ENCODE peak calls at places on chromosomes 1 and 21, in seven cellular contexts. N is GM23248; B is epithelial cell of prostate; A is Right ventricle myocardium superior; P is amygdala; C is dermis blood vessel endothelial cell; L is NK-92 treated with Interleukin-12 subunit alpha and Interleukin-12 subunit beta, amount 100 ng/mL, for 24 hours. Z is an unnamed sample.

GRCh38 chr1:182357177-182357576 is 34.4 kb downstream of the GLUL start:
- DNase-seq in N (no peak), B (no peak), A (no peak), P (no peak), C (no peak), L (no peak), Z (no peak)

GRCh38 chr1:39700348-39700747 is 9.1 kb upstream of the HPCAL4 start:
- DNase-seq in N (no peak), B (no peak), A (no peak), P (no peak), C (no peak), L (no peak), Z (no peak)

GRCh38 chr1:242447682-242448081 is 76.8 kb downstream of the PLD5 start:
- DNase-seq in N (no peak), B (no peak), A (no peak), P (no peak), C (no peak), L (no peak), Z (no peak)

GRCh38 chr1:43444151-43444826 is 9.4 kb downstream of the HYI start:
- DNase-seq in N (no peak), B (no peak), A (no peak), P (no peak), C (no peak), L (no peak), Z (no peak)

GRCh38 chr1:55584521-55585401 is 369.6 kb upstream of the USP24 start:
- DNase-seq in N (peak), B (no peak), A (no peak), P (peak), C (no peak), L (no peak), Z (no peak)

GRCh38 chr1:185284533-185285244 is 32.4 kb downstream of the IVNS1ABP start:
- DNase-seq in N (no peak), B (no peak), A (no peak), P (no peak), C (no peak), L (no peak), Z (no peak)

GRCh38 chr1:16721871-16722641 is 18.3 kb upstream of the RNU1-4 start:
- DNase-seq in N (no peak), B (no peak), A (no peak), P (no peak), C (no peak), L (no peak), Z (no peak)

GRCh38 chr1:75394386-75395139 is 216.4 kb downstream of the SLC44A5 start:
- DNase-seq in N (no peak), B (no peak), A (no peak), P (no peak), C (no peak), L (no peak), Z (no peak)

GRCh38 chr1:231626535-231626950 is at the start of gene DISC1:
- DNase-seq in N (peak), B (peak), A (peak), P (peak), C (peak), L (no peak), Z (peak)

GRCh38 chr21:42672699-42673458 is 19.5 kb downstream of the PDE9A start:
- DNase-seq in N (peak), B (no peak), A (peak), P (no peak), C (no peak), L (no peak), Z (no peak)

GRCh38 chr21:35198004-35198403 is 148.9 kb upstream of the RUNX1 start:
- DNase-seq in N (peak), B (peak), A (no peak), P (no peak), C (peak), L (no peak), Z (peak)

GRCh38 chr1:43206721-43207228 is 34.6 kb downstream of the CFAP57 start:
- DNase-seq in N (peak), B (peak), A (no peak), P (no peak), C (peak), L (no peak), Z (no peak)

GRCh38 chr1:168879906-168880734 is 151.1 kb upstream of the DPT start:
- DNase-seq in N (peak), B (peak), A (peak), P (no peak), C (peak), L (no peak), Z (no peak)

GRCh38 chr21:46130721-46131720 is 24.4 kb downstream of the FTCD start:
- DNase-seq in N (peak), B (no peak), A (peak), P (no peak), C (no peak), L (no peak), Z (peak)

GRCh38 chr1:225655509-225656258 is 2.8 kb upstream of the ENAH start:
- DNase-seq in N (peak), B (peak), A (peak), P (peak), C (peak), L (no peak), Z (peak)

GRCh38 chr1:48442864-48443619 is 29.0 kb downstream of the SPATA6 start:
- DNase-seq in N (no peak), B (no peak), A (no peak), P (no peak), C (no peak), L (no peak), Z (no peak)

GRCh38 chr1:227924838-227925574 is 22.7 kb downstream of the WNT9A start:
- DNase-seq in N (no peak), B (no peak), A (peak), P (no peak), C (no peak), L (no peak), Z (no peak)

GRCh38 chr1:162003825-162004205 is 19.9 kb downstream of the OLFML2B start:
- DNase-seq in N (peak), B (peak), A (peak), P (peak), C (peak), L (no peak), Z (no peak)

GRCh38 chr1:6794164-6794563 is 8.9 kb downstream of the CAMTA1 start:
- DNase-seq in N (peak), B (no peak), A (no peak), P (no peak), C (peak), L (no peak), Z (no peak)

GRCh38 chr1:212450331-212450881 is 17.7 kb downstream of the NENF start:
- DNase-seq in N (no peak), B (no peak), A (no peak), P (no peak), C (no peak), L (no peak), Z (peak)

GRCh38 chr1:197152662-197153061 is 6.2 kb upstream of the ASPM start:
- DNase-seq in N (no peak), B (no peak), A (no peak), P (no peak), C (no peak), L (no peak), Z (no peak)

GRCh38 chr1:87052986-87053385 is 138.6 kb downstream of the HS2ST1 start:
- DNase-seq in N (no peak), B (no peak), A (no peak), P (no peak), C (no peak), L (no peak), Z (no peak)

GRCh38 chr1:119674835-119675289 is 26.8 kb upstream of the ZNF697 start:
- DNase-seq in N (peak), B (peak), A (no peak), P (no peak), C (peak), L (no peak), Z (peak)

GRCh38 chr1:9687120-9687875 is 35.8 kb downstream of the PIK3CD start:
- DNase-seq in N (peak), B (no peak), A (peak), P (no peak), C (peak), L (no peak), Z (peak)

GRCh38 chr1:28370220-28371010 is 875 bp downstream of the PHACTR4 start:
- DNase-seq in N (peak), B (no peak), A (no peak), P (no peak), C (peak), L (no peak), Z (peak)

GRCh38 chr1:153509729-153510354 is 25.9 kb downstream of the S100A6 start:
- DNase-seq in N (peak), B (no peak), A (no peak), P (no peak), C (peak), L (peak), Z (peak)

GRCh38 chr1:205978676-205979075 is 24.5 kb downstream of the RAB7B start:
- DNase-seq in N (no peak), B (no peak), A (no peak), P (no peak), C (no peak), L (no peak), Z (no peak)

GRCh38 chr1:78447096-78447495 is 43.7 kb upstream of the PTGFR start:
- DNase-seq in N (peak), B (no peak), A (no peak), P (no peak), C (no peak), L (no peak), Z (no peak)

GRCh38 chr1:202964755-202965440 is 2.2 kb downstream of the CYB5R1 start:
- DNase-seq in N (no peak), B (peak), A (no peak), P (no peak), C (peak), L (no peak), Z (peak)

GRCh38 chr1:89820423-89821321 is at the start of gene LRRC8D:
- DNase-seq in N (peak), B (no peak), A (peak), P (peak), C (peak), L (peak), Z (peak)

GRCh38 chr1:186175588-186175987 is 199.5 kb downstream of the TPR start:
- DNase-seq in N (peak), B (peak), A (peak), P (no peak), C (no peak), L (no peak), Z (no peak)

GRCh38 chr1:110538082-110538481 is 19.1 kb upstream of the KCNA10 start:
- DNase-seq in N (no peak), B (no peak), A (no peak), P (peak), C (no peak), L (no peak), Z (no peak)

GRCh38 chr1:74468982-74469603 is 43.3 kb downstream of the LRRC53 start:
- DNase-seq in N (peak), B (no peak), A (no peak), P (no peak), C (peak), L (no peak), Z (no peak)

GRCh38 chr1:41695118-41695517 is 210.6 kb upstream of the EDN2 start:
- DNase-seq in N (peak), B (no peak), A (peak), P (no peak), C (no peak), L (no peak), Z (peak)

GRCh38 chr1:47205918-47206317 is 16.1 kb upstream of the PDZK1IP1 start:
- DNase-seq in N (no peak), B (no peak), A (no peak), P (no peak), C (no peak), L (no peak), Z (no peak)

GRCh38 chr21:37564924-37565529 is 198.5 kb downstream of the DYRK1A start:
- DNase-seq in N (peak), B (no peak), A (no peak), P (no peak), C (no peak), L (no peak), Z (no peak)

GRCh38 chr1:63624911-63625310 is 31.7 kb downstream of the PGM1 start:
- DNase-seq in N (peak), B (no peak), A (no peak), P (no peak), C (no peak), L (no peak), Z (no peak)

GRCh38 chr21:46182548-46183336 is 1.5 kb downstream of the SPATC1L start:
- DNase-seq in N (peak), B (no peak), A (peak), P (no peak), C (no peak), L (no peak), Z (no peak)

Z was measured in heart left ventricle.